ENCODE peak calls at places on chromosomes 6 and 20, in four cellular contexts. H is Peyer's patch, Z is Panc1, X is pancreas. Q is an unnamed sample.

GRCh38 chr6:52186480-52186879 is 305 bp downstream of the IL17A start:
- DNase-seq in X (no peak), H (no peak), Z (no peak), Q (no peak)

GRCh38 chr20:63060057-63060991 is 53.6 kb upstream of the BHLHE23 start:
- DNase-seq in Z (no peak), H (no peak), X (no peak), Q (no peak)

GRCh38 chr6:117072134-117072533 is 193.2 kb upstream of the VGLL2 start:
- DNase-seq in Z (no peak), H (no peak), X (no peak), Q (no peak)

GRCh38 chr6:47810885-47811284 is 29.1 kb downstream of the OPN5 start:
- DNase-seq in H (no peak), X (no peak), Z (no peak), Q (no peak)

GRCh38 chr20:14407336-14407735 is 69.9 kb upstream of the FLRT3 start:
- DNase-seq in Z (no peak), H (no peak), X (no peak), Q (no peak)

GRCh38 chr6:166466178-166467122 is 83.7 kb upstream of the MPC1 start:
- DNase-seq in H (no peak), X (peak; percentile 43), Z (no peak), Q (no peak)

GRCh38 chr20:3904857-3905256 is 15.7 kb downstream of the PANK2 start:
- DNase-seq in H (no peak), X (no peak), Z (no peak), Q (no peak)

GRCh38 chr20:46122071-46122470 is 4.0 kb downstream of the CD40 start:
- DNase-seq in Z (no peak), X (no peak), H (no peak), Q (no peak)

GRCh38 chr6:168288781-168289570 is 30.6 kb downstream of the DACT2 start:
- DNase-seq in H (no peak), Z (no peak), X (no peak), Q (no peak)

GRCh38 chr20:258963-259362 is 1.4 kb downstream of the DEFB132 start:
- DNase-seq in H (peak; percentile 20), Z (no peak), X (no peak), Q (peak; percentile 33)

GRCh38 chr6:134757911-134758361 is 192.0 kb downstream of the ALDH8A1 start:
- DNase-seq in X (peak; percentile 27), H (no peak), Z (no peak), Q (no peak)

GRCh38 chr6:20978176-20978614 is 443.9 kb downstream of the CDKAL1 start:
- DNase-seq in Z (no peak), H (no peak), X (no peak), Q (peak; percentile 15)

GRCh38 chr20:48823476-48823875 is 4.3 kb downstream of the PREX1 start:
- DNase-seq in X (no peak), Z (no peak), H (no peak), Q (no peak)